ENCODE peak calls at places on chromosome 22, in four cellular contexts. One of them, this sample, is unnamed.

GRCh38 chr22:27344546-27344945 is 457.0 kb downstream of the MN1 start:
- DNase-seq in choroid plexus epithelial cell: no peak
- DNase-seq in HCT116: no peak
- DNase-seq in suprapubic skin: no peak
- DNase-seq in this sample: no peak

GRCh38 chr22:42994917-42995562 is 19.9 kb downstream of the PACSIN2 start:
- DNase-seq in choroid plexus epithelial cell: peak
- DNase-seq in HCT116: no peak
- DNase-seq in suprapubic skin: peak
- DNase-seq in this sample: peak

GRCh38 chr22:47207846-47208554 is 445.6 kb downstream of the TBC1D22A start:
- DNase-seq in choroid plexus epithelial cell: no peak
- DNase-seq in HCT116: no peak
- DNase-seq in suprapubic skin: peak
- DNase-seq in this sample: no peak

GRCh38 chr22:46966846-46967245 is 204.4 kb downstream of the TBC1D22A start:
- DNase-seq in choroid plexus epithelial cell: no peak
- DNase-seq in HCT116: no peak
- DNase-seq in suprapubic skin: no peak
- DNase-seq in this sample: no peak

GRCh38 chr22:28885939-28886338 is 2.6 kb downstream of the ZNRF3 start:
- DNase-seq in choroid plexus epithelial cell: no peak
- DNase-seq in HCT116: no peak
- DNase-seq in suprapubic skin: no peak
- DNase-seq in this sample: no peak

GRCh38 chr22:44362249-44363040 is 49.7 kb upstream of the SHISAL1 start:
- DNase-seq in choroid plexus epithelial cell: no peak
- DNase-seq in HCT116: no peak
- DNase-seq in suprapubic skin: peak
- DNase-seq in this sample: peak

GRCh38 chr22:37925311-37925710 is 19.2 kb downstream of the MICALL1 start:
- DNase-seq in choroid plexus epithelial cell: no peak
- DNase-seq in HCT116: no peak
- DNase-seq in suprapubic skin: no peak
- DNase-seq in this sample: no peak

GRCh38 chr22:20008221-20008995 is 8.2 kb downstream of the ARVCF start:
- DNase-seq in choroid plexus epithelial cell: no peak
- DNase-seq in HCT116: no peak
- DNase-seq in suprapubic skin: no peak
- DNase-seq in this sample: no peak

GRCh38 chr22:27714076-27714475 is 87.5 kb downstream of the MN1 start:
- DNase-seq in choroid plexus epithelial cell: no peak
- DNase-seq in HCT116: no peak
- DNase-seq in suprapubic skin: no peak
- DNase-seq in this sample: no peak

GRCh38 chr22:20885557-20886323 is 26.9 kb downstream of the SNAP29 start:
- DNase-seq in choroid plexus epithelial cell: peak
- DNase-seq in HCT116: peak
- DNase-seq in suprapubic skin: peak
- DNase-seq in this sample: peak

GRCh38 chr22:32904044-32904443 is 102.5 kb downstream of the TIMP3 start:
- DNase-seq in choroid plexus epithelial cell: peak
- DNase-seq in HCT116: peak
- DNase-seq in suprapubic skin: no peak
- DNase-seq in this sample: peak

GRCh38 chr22:29269731-29270474 is 1.8 kb downstream of the EWSR1 start:
- DNase-seq in choroid plexus epithelial cell: peak
- DNase-seq in HCT116: no peak
- DNase-seq in suprapubic skin: no peak
- DNase-seq in this sample: no peak

GRCh38 chr22:34414467-34415440 is 494.5 kb upstream of the LARGE1 start:
- DNase-seq in choroid plexus epithelial cell: peak
- DNase-seq in HCT116: peak
- DNase-seq in suprapubic skin: no peak
- DNase-seq in this sample: peak

GRCh38 chr22:46625113-46625842 is 5.1 kb downstream of the GRAMD4 start:
- DNase-seq in choroid plexus epithelial cell: no peak
- DNase-seq in HCT116: no peak
- DNase-seq in suprapubic skin: no peak
- DNase-seq in this sample: no peak

GRCh38 chr22:46596819-46597218 is 23.4 kb upstream of the GRAMD4 start:
- DNase-seq in choroid plexus epithelial cell: no peak
- DNase-seq in HCT116: peak
- DNase-seq in suprapubic skin: no peak
- DNase-seq in this sample: no peak

GRCh38 chr22:26981111-26981510 is 323.7 kb downstream of the MIAT start:
- DNase-seq in choroid plexus epithelial cell: no peak
- DNase-seq in HCT116: no peak
- DNase-seq in suprapubic skin: no peak
- DNase-seq in this sample: no peak

GRCh38 chr22:24975813-24976341 is 23.4 kb downstream of the KIAA1671 start:
- DNase-seq in choroid plexus epithelial cell: no peak
- DNase-seq in HCT116: no peak
- DNase-seq in suprapubic skin: peak
- DNase-seq in this sample: peak
- H3K4me3 ChIP-seq in choroid plexus epithelial cell: no peak
- H3K4me3 ChIP-seq in HCT116: no peak
- H3K4me3 ChIP-seq in suprapubic skin: peak
- H3K4me3 ChIP-seq in this sample: no peak

GRCh38 chr22:39723899-39724351 is 153.4 kb downstream of the CACNA1I start:
- DNase-seq in choroid plexus epithelial cell: peak
- DNase-seq in HCT116: peak
- DNase-seq in suprapubic skin: no peak
- DNase-seq in this sample: peak
- H3K4me3 ChIP-seq in choroid plexus epithelial cell: no peak
- H3K4me3 ChIP-seq in HCT116: no peak
- H3K4me3 ChIP-seq in suprapubic skin: no peak
- H3K4me3 ChIP-seq in this sample: no peak

GRCh38 chr22:49632199-49633009 is 195.3 kb downstream of the BRD1 start:
- DNase-seq in choroid plexus epithelial cell: peak
- DNase-seq in HCT116: peak
- DNase-seq in suprapubic skin: no peak
- DNase-seq in this sample: peak
- H3K4me3 ChIP-seq in choroid plexus epithelial cell: peak
- H3K4me3 ChIP-seq in HCT116: peak
- H3K4me3 ChIP-seq in suprapubic skin: peak
- H3K4me3 ChIP-seq in this sample: peak

GRCh38 chr22:36332623-36333331 is 55.0 kb downstream of the MYH9 start:
- DNase-seq in choroid plexus epithelial cell: peak
- DNase-seq in HCT116: no peak
- DNase-seq in suprapubic skin: no peak
- DNase-seq in this sample: peak
- H3K4me3 ChIP-seq in choroid plexus epithelial cell: no peak
- H3K4me3 ChIP-seq in HCT116: peak
- H3K4me3 ChIP-seq in suprapubic skin: no peak
- H3K4me3 ChIP-seq in this sample: no peak

DNA sequence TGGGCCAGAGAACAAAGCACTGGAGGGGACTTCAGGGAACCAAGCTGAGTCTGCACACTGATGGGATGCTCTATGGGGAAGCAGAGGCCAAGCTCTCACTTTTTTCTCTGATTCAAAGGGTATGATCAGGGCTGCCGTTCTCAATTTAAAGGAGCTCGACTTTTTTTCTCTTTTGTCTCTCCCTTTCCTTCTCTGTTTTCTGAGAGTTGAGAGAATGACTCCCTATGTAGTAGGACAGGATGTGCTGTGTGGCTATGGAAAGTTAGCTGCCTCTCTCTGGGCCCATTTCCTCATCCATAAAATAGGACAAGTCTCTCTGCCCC is 7.9 kb downstream of the ADORA2A start:
- DNase-seq in choroid plexus epithelial cell: no peak
- DNase-seq in HCT116: no peak
- DNase-seq in suprapubic skin: no peak
- DNase-seq in this sample: no peak
- H3K4me3 ChIP-seq in choroid plexus epithelial cell: no peak
- H3K4me3 ChIP-seq in HCT116: no peak
- H3K4me3 ChIP-seq in suprapubic skin: no peak
- H3K4me3 ChIP-seq in this sample: no peak

GRCh38 chr22:17972385-17973181 is 51.8 kb downstream of the MICAL3 start:
- DNase-seq in choroid plexus epithelial cell: peak
- DNase-seq in HCT116: no peak
- DNase-seq in suprapubic skin: no peak
- DNase-seq in this sample: peak
- H3K4me3 ChIP-seq in choroid plexus epithelial cell: no peak
- H3K4me3 ChIP-seq in HCT116: no peak
- H3K4me3 ChIP-seq in suprapubic skin: no peak
- H3K4me3 ChIP-seq in this sample: no peak

DNA sequence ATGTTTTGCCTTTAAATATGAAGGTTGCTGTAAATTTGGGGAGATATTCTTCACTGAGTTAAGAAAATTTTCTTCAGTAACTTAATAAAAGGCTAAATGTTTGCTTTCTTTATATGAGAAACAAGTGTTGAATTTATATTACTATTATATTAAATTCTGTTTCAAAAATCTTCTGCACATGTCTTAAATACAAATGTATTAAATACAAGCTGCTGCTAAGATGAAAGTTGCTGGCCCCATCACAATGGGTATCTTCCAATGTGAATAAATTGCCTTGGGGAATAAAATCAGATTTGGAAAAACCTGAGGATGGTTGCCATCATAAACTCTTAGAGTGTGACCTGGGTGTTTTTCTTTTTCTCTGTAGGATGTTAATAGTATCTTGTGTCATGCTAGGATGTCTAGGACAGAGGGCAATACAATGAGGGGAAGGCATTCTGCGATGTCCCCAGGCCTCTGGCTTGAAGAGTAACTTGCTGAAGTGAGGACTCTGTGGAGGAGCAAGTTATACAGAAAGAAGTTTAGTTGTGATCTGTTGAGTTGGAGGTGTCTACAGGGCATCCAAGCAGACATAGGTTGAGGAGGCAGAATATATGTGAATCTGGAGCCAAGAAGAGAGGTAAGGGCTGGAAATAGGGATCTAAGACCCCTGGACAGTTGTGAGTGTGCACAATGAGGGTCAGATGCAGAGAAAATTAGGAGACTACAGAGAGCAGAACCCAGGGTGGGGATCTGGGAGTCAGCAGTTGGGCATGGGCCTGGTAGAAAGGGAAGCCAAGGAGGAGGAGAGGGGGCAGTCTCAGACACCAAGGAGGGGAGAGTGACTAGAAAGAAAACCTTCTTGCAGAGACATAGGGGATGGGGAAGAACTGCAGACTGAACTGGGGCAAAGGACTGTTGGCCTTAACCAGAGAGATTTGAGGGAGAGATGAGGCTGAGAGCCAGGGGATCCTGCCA is 4.8 kb downstream of the IGLL5 start:
- DNase-seq in choroid plexus epithelial cell: no peak
- DNase-seq in HCT116: no peak
- DNase-seq in suprapubic skin: no peak
- DNase-seq in this sample: no peak
- H3K4me3 ChIP-seq in choroid plexus epithelial cell: no peak
- H3K4me3 ChIP-seq in HCT116: no peak
- H3K4me3 ChIP-seq in suprapubic skin: no peak
- H3K4me3 ChIP-seq in this sample: no peak

DNA sequence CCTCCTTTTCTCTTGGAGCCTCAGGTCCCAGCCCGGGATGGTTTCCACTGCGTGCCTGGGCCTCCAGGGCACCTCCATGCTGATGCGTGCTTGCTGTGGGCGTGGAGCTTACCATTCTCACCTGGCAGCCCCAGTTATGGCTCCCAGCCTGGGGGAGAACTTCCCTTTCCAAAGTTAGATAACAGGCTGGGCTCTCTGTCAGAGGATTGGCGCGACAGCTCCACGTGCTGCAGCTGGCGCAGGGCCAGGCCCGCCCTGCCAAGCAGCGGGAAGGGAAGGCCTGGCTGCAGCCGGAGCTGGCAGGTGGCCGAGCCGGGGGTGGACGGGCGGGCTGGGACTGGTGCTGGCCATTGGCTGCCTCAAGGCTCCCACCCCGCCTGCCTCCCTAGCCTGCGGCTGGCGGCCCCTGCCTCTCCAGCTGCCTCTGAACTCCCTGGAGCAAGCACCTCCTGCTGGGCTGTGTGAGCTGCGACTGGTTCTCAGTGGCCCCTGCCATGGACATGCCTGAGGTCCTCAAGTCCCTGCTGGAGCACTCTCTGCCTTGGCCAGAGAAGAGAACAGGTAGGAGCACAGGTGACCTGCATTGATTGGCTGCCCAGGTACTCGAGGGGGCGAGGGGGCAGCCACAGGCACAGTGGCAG is 14.6 kb upstream of the TEF start:
- DNase-seq in choroid plexus epithelial cell: peak
- DNase-seq in HCT116: peak
- DNase-seq in suprapubic skin: peak
- DNase-seq in this sample: peak
- H3K4me3 ChIP-seq in choroid plexus epithelial cell: peak
- H3K4me3 ChIP-seq in HCT116: peak
- H3K4me3 ChIP-seq in suprapubic skin: peak
- H3K4me3 ChIP-seq in this sample: peak